ENCODE peak calls at places on chromosome 12, in five cellular contexts. W, O, B, J and P are unnamed samples.

GRCh38 chr12:42129595-42130204 is 15.0 kb downstream of the GXYLT1 start:
- DNase-seq in J (peak; percentile 38), B (peak; percentile 10), W (peak; percentile 61), O (no peak), P (no peak)

GRCh38 chr12:51449569-51450246 is 25.1 kb downstream of the SLC4A8 start:
- DNase-seq in B (no peak), J (no peak), W (no peak), O (no peak), P (no peak)

GRCh38 chr12:89663577-89664357 is 44.9 kb downstream of the ATP2B1 start:
- DNase-seq in W (no peak), J (no peak), O (no peak), B (no peak), P (no peak)

GRCh38 chr12:66584673-66585072 is 94.2 kb downstream of the GRIP1 start:
- DNase-seq in W (no peak), J (no peak), B (no peak), O (no peak), P (no peak)

GRCh38 chr12:57889541-57889989 is 43.0 kb upstream of the CTDSP2 start:
- DNase-seq in B (no peak), W (no peak), J (no peak), O (no peak), P (no peak)

GRCh38 chr12:24562761-24563392 is 386.0 kb downstream of the BCAT1 start:
- DNase-seq in J (peak; percentile 54), O (no peak), B (no peak), W (no peak), P (no peak)

GRCh38 chr12:2654311-2654710 is 140.5 kb upstream of the FKBP4 start:
- DNase-seq in J (no peak), W (no peak), O (no peak), B (no peak), P (no peak)

GRCh38 chr12:91203610-91204009 is 21.0 kb upstream of the DCN start:
- DNase-seq in W (no peak), J (no peak), B (no peak), O (no peak), P (no peak)

GRCh38 chr12:133234971-133235370 is 706 bp downstream of the ANHX start:
- DNase-seq in W (no peak), J (no peak), B (no peak), O (no peak), P (no peak)

GRCh38 chr12:58310828-58311273 is 369.5 kb downstream of the ATP23 start:
- DNase-seq in J (peak; percentile 14), O (peak; percentile 85), B (no peak), W (peak; percentile 66), P (peak; percentile 98)

GRCh38 chr12:68609955-68610434 is 704 bp upstream of the RAP1B start:
- DNase-seq in J (no peak), B (peak; percentile 15), O (no peak), W (no peak), P (no peak)

GRCh38 chr12:53299101-53299453 is 418 bp upstream of the MYG1 start:
- DNase-seq in W (peak; percentile 29), J (no peak), B (no peak), O (no peak), P (peak; percentile 38)

GRCh38 chr12:107653519-107653918 is 32.1 kb upstream of the PWP1 start:
- DNase-seq in B (no peak), O (no peak), J (no peak), W (no peak), P (no peak)

GRCh38 chr12:131075611-131076010 is 121.9 kb downstream of the ADGRD1 start:
- DNase-seq in B (no peak), W (no peak), J (no peak), O (no peak), P (no peak)

GRCh38 chr12:113537751-113538087 is 66.0 kb upstream of the LHX5 start:
- DNase-seq in J (no peak), O (no peak), B (no peak), W (no peak), P (no peak)

GRCh38 chr12:113591480-113591971 is 119.9 kb upstream of the LHX5 start:
- DNase-seq in O (no peak), J (peak; percentile 33), B (no peak), W (no peak), P (no peak)

GRCh38 chr12:100672075-100672592 is 98.7 kb downstream of the GAS2L3 start:
- DNase-seq in B (no peak), W (no peak), J (no peak), O (no peak), P (no peak)

GRCh38 chr12:132872975-132873421 is 14.4 kb downstream of the CHFR start:
- DNase-seq in O (no peak), W (no peak), B (no peak), J (no peak), P (no peak)

GRCh38 chr12:105336411-105336810 is 5.9 kb downstream of the C12orf75 start:
- DNase-seq in B (no peak), O (no peak), W (no peak), J (no peak), P (no peak)

GRCh38 chr12:1918875-1919236 is 404 bp upstream of the CACNA2D4 start:
- DNase-seq in O (no peak), J (no peak), B (no peak), W (no peak), P (no peak)

GRCh38 chr12:64633940-64634337 is 23.6 kb downstream of the RASSF3 start:
- DNase-seq in B (no peak), W (no peak), O (peak; percentile 73), J (no peak), P (no peak)

GRCh38 chr12:121216102-121216501 is 6.2 kb downstream of the P2RX4 start:
- DNase-seq in J (no peak), B (no peak), O (no peak), W (no peak), P (no peak)

GRCh38 chr12:21527451-21528180 is 1.5 kb downstream of the SPX start:
- DNase-seq in B (no peak), W (no peak), O (peak; percentile 16), J (no peak), P (no peak)

GRCh38 chr12:34402899-34403705 is 380.8 kb downstream of the ALG10 start:
- DNase-seq in O (no peak), B (no peak), J (no peak), W (no peak), P (no peak)

GRCh38 chr12:115947696-115948062 is 329.8 kb downstream of the MED13L start:
- DNase-seq in O (no peak), J (no peak), B (no peak), W (no peak), P (no peak)

GRCh38 chr12:50166776-50167025 is 468 bp downstream of the CERS5 start:
- DNase-seq in W (no peak), O (no peak), B (no peak), J (no peak), P (no peak)

GRCh38 chr12:3293446-3294161 is 197.4 kb upstream of the PRMT8 start:
- DNase-seq in O (no peak), J (no peak), B (no peak), W (no peak), P (no peak)

GRCh38 chr12:95443458-95443857 is 30.5 kb upstream of the METAP2 start:
- DNase-seq in W (no peak), B (no peak), O (no peak), J (no peak), P (no peak)

GRCh38 chr12:31966558-31967205 is 7.5 kb downstream of the RESF1 start:
- DNase-seq in J (no peak), B (no peak), W (no peak), O (no peak), P (no peak)

GRCh38 chr12:27595231-27595642 is 71.2 kb downstream of the PPFIBP1 start:
- DNase-seq in O (peak; percentile 63), W (no peak), B (peak; percentile 37), J (no peak), P (peak; percentile 47)

GRCh38 chr12:40647651-40648050 is 44.6 kb upstream of the CNTN1 start:
- DNase-seq in J (no peak), O (no peak), B (no peak), W (peak; percentile 10), P (peak; percentile 1)

GRCh38 chr12:56679834-56680575 is 8.1 kb downstream of the PTGES3 start:
- DNase-seq in B (no peak), J (no peak), O (no peak), W (no peak), P (no peak)

GRCh38 chr12:128707488-128707887 is 116.3 kb downstream of the SLC15A4 start:
- DNase-seq in O (no peak), J (no peak), W (no peak), B (no peak), P (no peak)

GRCh38 chr12:14416658-14417057 is 51.2 kb downstream of the ATF7IP start:
- DNase-seq in O (peak; percentile 25), J (no peak), B (no peak), W (no peak), P (peak; percentile 69)